ENCODE peak calls at places on chromosome 2, in five cellular contexts. M, J, Z, U and C are unnamed samples.

GRCh38 chr2:121360566-121361300 is 75.7 kb upstream of the TFCP2L1 start:
- DNase-seq in M (peak), J (peak), Z (peak), U (no peak), C (no peak)

GRCh38 chr2:156465573-156465972 is 29.4 kb downstream of the GPD2 start:
- DNase-seq in M (peak), J (no peak), Z (no peak), U (no peak), C (no peak)

GRCh38 chr2:63056309-63057065 is 5.9 kb downstream of the OTX1 start:
- DNase-seq in M (no peak), J (no peak), Z (no peak), U (peak), C (peak)

GRCh38 chr2:198073253-198073652 is 268.9 kb downstream of the PLCL1 start:
- DNase-seq in M (no peak), J (no peak), Z (no peak), U (no peak), C (no peak)

GRCh38 chr2:24913896-24914295 is 6.1 kb downstream of the ADCY3 start:
- DNase-seq in M (no peak), J (no peak), Z (no peak), U (no peak), C (no peak)

GRCh38 chr2:133434962-133435668 is 133.1 kb downstream of the NCKAP5 start:
- DNase-seq in M (peak), J (peak), Z (no peak), U (no peak), C (no peak)

GRCh38 chr2:36530178-36530982 is 67.6 kb downstream of the FEZ2 start:
- DNase-seq in M (peak), J (peak), Z (no peak), U (peak), C (no peak)

GRCh38 chr2:112730182-112730581 is 9.4 kb downstream of the NT5DC4 start:
- DNase-seq in M (no peak), J (no peak), Z (no peak), U (no peak), C (no peak)

GRCh38 chr2:102112692-102113665 is 29.6 kb upstream of the IL1R1 start:
- DNase-seq in M (peak), J (peak), Z (no peak), U (no peak), C (no peak)

GRCh38 chr2:154898269-154898668 is 199.8 kb downstream of the KCNJ3 start:
- DNase-seq in M (no peak), J (no peak), Z (no peak), U (no peak), C (no peak)

GRCh38 chr2:203340791-203341487 is 12.7 kb downstream of the ABI2 start:
- DNase-seq in M (peak), J (peak), Z (peak), U (no peak), C (no peak)

GRCh38 chr2:98615481-98615880 is 7.1 kb downstream of the UNC50 start:
- DNase-seq in M (no peak), J (no peak), Z (no peak), U (no peak), C (no peak)

GRCh38 chr2:226411727-226412360 is 387.8 kb downstream of the IRS1 start:
- DNase-seq in M (no peak), J (no peak), Z (peak), U (no peak), C (no peak)

GRCh38 chr2:57937456-57937855 is 109.2 kb upstream of the VRK2 start:
- DNase-seq in M (no peak), J (no peak), Z (no peak), U (no peak), C (no peak)

GRCh38 chr2:7165736-7166135 is 248.5 kb downstream of the RNF144A start:
- DNase-seq in M (no peak), J (no peak), Z (no peak), U (no peak), C (no peak)

GRCh38 chr2:206990335-206990734 is 51.0 kb downstream of the CPO start:
- DNase-seq in M (peak), J (peak), Z (no peak), U (no peak), C (no peak)

GRCh38 chr2:63424329-63425078 is 163.8 kb downstream of the WDPCP start:
- DNase-seq in M (peak), J (peak), Z (no peak), U (peak), C (peak)

GRCh38 chr2:74562126-74562775 is 7.7 kb downstream of the DOK1 start:
- DNase-seq in M (no peak), J (no peak), Z (no peak), U (no peak), C (no peak)

GRCh38 chr2:170525566-170525900 is 189.6 kb upstream of the SP5 start:
- DNase-seq in M (peak), J (peak), Z (peak), U (no peak), C (no peak)

GRCh38 chr2:109611467-109612095 is 2.2 kb downstream of the SEPTIN10 start:
- DNase-seq in M (peak), J (peak), Z (no peak), U (no peak), C (peak)

GRCh38 chr2:216664593-216665034 is 30.7 kb downstream of the IGFBP5 start:
- DNase-seq in M (peak), J (peak), Z (peak), U (no peak), C (no peak)

GRCh38 chr2:156589381-156590079 is 153.4 kb downstream of the GPD2 start:
- DNase-seq in M (peak), J (peak), Z (no peak), U (peak), C (peak)

GRCh38 chr2:160703648-160704585 is 210.3 kb upstream of the RBMS1 start:
- DNase-seq in M (no peak), J (no peak), Z (no peak), U (no peak), C (peak)

GRCh38 chr2:74317696-74318095 is 25.5 kb downstream of the SLC4A5 start:
- DNase-seq in M (no peak), J (no peak), Z (no peak), U (no peak), C (no peak)

GRCh38 chr2:162086904-162087303 is 12.9 kb upstream of the DPP4 start:
- DNase-seq in M (peak), J (peak), Z (no peak), U (no peak), C (no peak)

GRCh38 chr2:70233892-70234291 is 14.5 kb downstream of the TIA1 start:
- DNase-seq in M (no peak), J (no peak), Z (no peak), U (no peak), C (no peak)

GRCh38 chr2:216545359-216545758 is 46.7 kb downstream of the RPL37A start:
- DNase-seq in M (peak), J (peak), Z (no peak), U (no peak), C (no peak)

GRCh38 chr2:58428553-58429284 is 187.6 kb upstream of the FANCL start:
- DNase-seq in M (peak), J (no peak), Z (peak), U (peak), C (no peak)

GRCh38 chr2:88517759-88518201 is 65.3 kb upstream of the FOXI3 start:
- DNase-seq in M (no peak), J (no peak), Z (no peak), U (no peak), C (no peak)

GRCh38 chr2:27408601-27409320 is 630 bp downstream of the PPM1G start:
- DNase-seq in M (peak), J (peak), Z (peak), U (no peak), C (peak)

GRCh38 chr2:56749152-56749752 is 565.5 kb downstream of the CCDC85A start:
- DNase-seq in M (peak), J (peak), Z (no peak), U (no peak), C (peak)

GRCh38 chr2:8159966-8160603 is 521.8 kb upstream of the ID2 start:
- DNase-seq in M (no peak), J (no peak), Z (no peak), U (no peak), C (no peak)

GRCh38 chr2:178700922-178701342 is 106.3 kb downstream of the TTN start:
- DNase-seq in M (peak), J (peak), Z (no peak), U (peak), C (peak)

GRCh38 chr2:15359716-15360531 is 201.2 kb downstream of the NBAS start:
- DNase-seq in M (peak), J (peak), Z (no peak), U (no peak), C (no peak)

GRCh38 chr2:200275281-200276103 is 31.0 kb upstream of the SPATS2L start:
- DNase-seq in M (no peak), J (no peak), Z (no peak), U (no peak), C (no peak)

GRCh38 chr2:10817413-10817812 is 4.8 kb upstream of the PDIA6 start:
- DNase-seq in M (no peak), J (no peak), Z (peak), U (no peak), C (no peak)
- TF ChIP-seq CTCF in M (no peak), J (peak), Z (peak), U (no peak), C (peak)

GRCh38 chr2:26229595-26229994 is 14.8 kb downstream of the HADHA start:
- DNase-seq in M (no peak), J (no peak), Z (no peak), U (no peak), C (no peak)

GRCh38 chr2:26238301-26238958 is 6.0 kb downstream of the HADHA start:
- DNase-seq in M (peak), J (peak), Z (no peak), U (no peak), C (no peak)

GRCh38 chr2:26237868-26238267 is 6.6 kb downstream of the HADHA start:
- DNase-seq in M (no peak), J (no peak), Z (no peak), U (no peak), C (no peak)

GRCh38 chr2:26230806-26231205 is 13.6 kb downstream of the HADHA start:
- DNase-seq in M (no peak), J (no peak), Z (no peak), U (no peak), C (no peak)

GRCh38 chr2:26235089-26235488 is 9.3 kb downstream of the HADHA start:
- DNase-seq in M (peak), J (peak), Z (no peak), U (no peak), C (no peak)
- TF ChIP-seq CTCF in M (peak), J (no peak), Z (peak), U (no peak), C (no peak)

GRCh38 chr2:227890495-227891079 is 19.2 kb downstream of the DAW1 start:
- DNase-seq in M (peak), J (peak), Z (no peak), U (no peak), C (peak)
- TF ChIP-seq CTCF in M (peak), J (peak), Z (peak), U (peak), C (peak)

DNA sequence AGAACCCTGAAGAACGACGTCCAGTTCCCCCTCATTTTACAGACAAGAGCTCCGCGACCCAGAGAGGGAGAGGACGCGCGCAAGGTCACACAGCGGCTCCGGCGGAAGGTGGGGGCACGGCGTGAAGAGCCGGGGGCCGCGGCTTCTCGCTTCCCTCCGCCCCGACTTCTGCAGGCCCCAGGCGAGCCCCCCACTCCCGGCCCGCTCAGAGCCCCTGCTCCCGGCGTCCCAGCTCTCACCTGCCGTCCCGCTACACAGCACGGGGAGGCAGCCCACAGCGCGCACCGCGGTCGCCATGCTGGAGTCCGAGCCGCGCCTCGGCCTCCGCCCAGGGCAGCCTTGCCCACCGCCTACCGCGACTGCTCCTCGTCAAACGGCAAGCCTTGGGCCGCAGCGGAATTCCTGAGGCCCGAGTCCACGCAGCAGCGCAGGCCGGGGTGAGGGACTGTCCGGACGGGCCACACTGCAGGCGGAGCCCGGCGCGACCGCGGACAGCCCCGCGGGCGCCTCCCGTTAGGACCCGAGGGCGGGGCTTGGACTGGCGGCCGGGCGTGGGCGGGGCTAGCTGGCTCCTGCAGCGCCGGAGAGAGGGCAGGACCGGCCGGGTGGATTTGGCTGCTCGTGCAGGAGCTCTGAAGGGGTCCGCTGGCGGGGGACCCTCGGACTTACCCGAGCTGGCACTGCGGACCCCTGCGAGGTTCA is at the start of gene MRPS5:
- DNase-seq in M (peak), J (peak), Z (peak), U (peak), C (peak)
- TF ChIP-seq CTCF in M (peak), J (no peak), Z (peak), U (no peak), C (no peak)

GRCh38 chr2:41405429-41405828 is 642.4 kb upstream of the PKDCC start:
- DNase-seq in M (no peak), J (no peak), Z (no peak), U (no peak), C (no peak)

GRCh38 chr2:41394541-41394940 is 653.3 kb upstream of the PKDCC start:
- DNase-seq in M (no peak), J (no peak), Z (no peak), U (no peak), C (no peak)

GRCh38 chr2:41395692-41396091 is 652.1 kb upstream of the PKDCC start:
- DNase-seq in M (no peak), J (no peak), Z (no peak), U (no peak), C (no peak)

GRCh38 chr2:41400057-41400665 is 647.7 kb upstream of the PKDCC start:
- DNase-seq in M (peak), J (peak), Z (no peak), U (no peak), C (peak)
- TF ChIP-seq CTCF in M (peak), J (peak), Z (peak), U (no peak), C (peak)

DNA sequence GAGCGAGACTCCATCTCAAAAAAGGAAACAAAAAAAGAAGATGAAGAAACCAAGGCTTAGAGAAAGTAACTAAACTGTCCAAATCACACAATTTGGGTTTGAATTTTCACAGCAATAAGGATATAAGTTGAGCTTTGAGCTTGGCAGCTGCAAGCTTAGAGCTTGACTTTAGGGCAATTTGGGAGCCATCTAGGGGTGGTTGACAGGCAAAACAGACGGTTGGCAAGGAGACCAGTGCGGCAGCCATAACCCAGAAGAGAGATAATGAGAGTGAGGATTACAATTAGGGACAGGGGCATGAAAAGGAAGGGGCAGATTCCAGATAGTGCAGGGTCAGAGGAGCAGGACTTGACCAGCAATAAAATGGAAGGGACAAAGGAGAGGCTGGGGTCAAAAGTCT is 382.2 kb upstream of the HNRNPA3 start:
- DNase-seq in M (no peak), J (no peak), Z (no peak), U (no peak), C (no peak)
- TF ChIP-seq CTCF in M (no peak), J (no peak), Z (no peak), U (no peak), C (peak)

GRCh38 chr2:240579771-240580614 is 6.5 kb upstream of the CAPN10 start:
- DNase-seq in M (peak), J (peak), Z (peak), U (no peak), C (peak)
- TF ChIP-seq CTCF in M (peak), J (no peak), Z (peak), U (peak), C (peak)

DNA sequence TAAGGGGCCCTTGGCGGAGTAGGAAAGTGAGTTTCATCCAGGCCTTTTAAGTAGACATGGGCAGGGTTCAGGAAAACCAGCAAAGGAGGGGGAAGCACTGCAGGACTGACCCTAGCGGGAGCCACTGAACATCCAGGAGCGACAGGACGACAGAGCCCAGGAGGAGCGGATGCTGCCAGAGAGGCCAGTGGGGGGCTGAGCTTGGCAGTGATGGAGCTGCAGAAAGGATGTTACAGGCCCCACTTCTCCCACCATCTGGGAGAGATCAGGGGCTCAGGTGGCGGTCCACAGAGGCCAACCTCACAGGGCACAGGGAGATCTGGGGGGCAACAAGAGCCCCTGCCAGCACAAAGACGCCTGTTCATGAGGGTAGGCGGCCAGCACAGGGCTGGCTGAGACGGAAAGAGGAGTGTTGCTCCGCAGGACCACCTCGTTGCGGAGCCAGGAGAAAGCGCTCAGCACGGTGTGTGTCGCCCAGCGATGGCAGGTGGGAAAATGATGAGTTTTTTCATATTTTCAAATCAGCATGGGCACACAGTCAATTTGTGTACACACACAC is 63.4 kb downstream of the NDUFA10 start:
- DNase-seq in M (no peak), J (no peak), Z (no peak), U (no peak), C (no peak)
- TF ChIP-seq CTCF in M (no peak), J (no peak), Z (no peak), U (no peak), C (no peak)